ENCODE peak calls at places on chromosomes 4 and X, in six cellular contexts. S, K, B, U, V and J are unnamed samples.

GRCh38 chrX:50108264-50108663 is 92.5 kb downstream of the AKAP4 start:
- DNase-seq in K (no peak), U (no peak), V (no peak), B (peak; percentile 41), S (no peak), J (no peak)

GRCh38 chrX:11555759-11556158 is 110.0 kb downstream of the ARHGAP6 start:
- DNase-seq in U (no peak), V (no peak), S (no peak), B (no peak), K (no peak), J (no peak)

GRCh38 chr4:81165853-81166430 is 49.1 kb downstream of the PRKG2 start:
- DNase-seq in B (no peak), K (no peak), V (no peak), S (peak; percentile 47), U (no peak), J (no peak)

GRCh38 chrX:132401935-132402334 is 86.9 kb downstream of the MBNL3 start:
- DNase-seq in U (no peak), K (no peak), S (no peak), V (no peak), B (no peak), J (no peak)

GRCh38 chr4:161929966-161930365 is 233.8 kb downstream of the FSTL5 start:
- DNase-seq in B (no peak), U (no peak), K (no peak), V (no peak), S (no peak), J (no peak)

GRCh38 chrX:1391707-1392375 is at the start of gene SLC25A6:
- DNase-seq in V (peak; percentile 100), S (peak; percentile 100), U (peak; percentile 99), B (peak; percentile 99), K (peak; percentile 99), J (peak; percentile 98)

GRCh38 chrX:30653415-30654131 is at the start of gene GK:
- DNase-seq in K (no peak), V (no peak), S (peak; percentile 57), B (peak; percentile 39), U (peak; percentile 12), J (peak; percentile 17)

GRCh38 chr4:23135792-23136645 is 443.3 kb downstream of the GBA3 start:
- DNase-seq in V (no peak), S (no peak), U (no peak), K (no peak), B (peak; percentile 73), J (no peak)

GRCh38 chr4:28402751-28403150 is 1542.1 kb downstream of the STIM2 start:
- DNase-seq in K (no peak), S (no peak), V (no peak), U (no peak), B (no peak), J (no peak)

GRCh38 chrX:103151799-103152198 is 58.9 kb upstream of the NXF3 start:
- DNase-seq in K (no peak), U (no peak), B (no peak), S (no peak), V (no peak), J (no peak)

GRCh38 chr4:80767944-80768343 is 262.6 kb upstream of the BMP3 start:
- DNase-seq in K (no peak), S (no peak), V (no peak), B (no peak), U (no peak), J (no peak)

GRCh38 chr4:7761720-7762119 is 177.9 kb downstream of the AFAP1 start:
- DNase-seq in V (peak; percentile 88), S (peak; percentile 89), U (peak; percentile 58), B (peak; percentile 83), K (peak; percentile 78), J (peak; percentile 67)

GRCh38 chr4:156970501-156971167 is 965 bp downstream of the PDGFC start:
- DNase-seq in K (peak; percentile 82), S (peak; percentile 81), U (no peak), V (peak; percentile 71), B (peak; percentile 78), J (peak; percentile 60)

GRCh38 chr4:176044589-176044951 is 21.1 kb upstream of the WDR17 start:
- DNase-seq in B (no peak), S (no peak), V (no peak), U (no peak), K (no peak), J (no peak)

GRCh38 chr4:158873795-158874359 is 105.1 kb downstream of the FNIP2 start:
- DNase-seq in V (no peak), K (no peak), S (no peak), B (no peak), U (no peak), J (no peak)

GRCh38 chr4:7978489-7978888 is 38.8 kb upstream of the AFAP1 start:
- DNase-seq in K (no peak), S (no peak), B (no peak), U (no peak), V (no peak), J (no peak)

GRCh38 chrX:154719132-154719675 is 31.7 kb downstream of the GAB3 start:
- DNase-seq in B (no peak), V (no peak), K (no peak), U (peak; percentile 21), S (no peak), J (no peak)

GRCh38 chr4:89357787-89358186 is 50.2 kb upstream of the GPRIN3 start:
- DNase-seq in U (no peak), K (no peak), B (no peak), S (no peak), V (no peak), J (no peak)

GRCh38 chrX:19687395-19687794 is 172.1 kb upstream of the MAP3K15 start:
- DNase-seq in B (no peak), K (no peak), S (no peak), U (no peak), V (no peak), J (no peak)

GRCh38 chrX:73525928-73526690 is 36.9 kb upstream of the CHIC1 start:
- DNase-seq in B (peak; percentile 31), S (no peak), K (no peak), V (peak; percentile 27), U (no peak), J (no peak)

GRCh38 chr4:38869511-38869910 is 1.9 kb downstream of the FAM114A1 start:
- DNase-seq in U (no peak), S (no peak), K (no peak), V (no peak), B (no peak), J (no peak)
- H3K27ac ChIP-seq in U (no peak overlapping the region), S (peak overlapping the region; percentile 92), K (no peak overlapping the region), V (peak overlapping the region; percentile 97), B (no peak overlapping the region), J (peak overlapping the region; percentile 96)

GRCh38 chr4:168212656-168213055 is 105.9 kb downstream of the DDX60 start:
- DNase-seq in K (no peak), S (no peak), U (no peak), B (no peak), V (no peak), J (no peak)
- H3K27ac ChIP-seq in K (no peak overlapping the region), S (no peak overlapping the region), U (no peak overlapping the region), B (no peak overlapping the region), V (no peak overlapping the region), J (no peak overlapping the region)

GRCh38 chrX:147916375-147916968 is 4.8 kb downstream of the FMR1 start:
- DNase-seq in V (no peak), K (no peak), B (no peak), U (no peak), S (no peak), J (no peak)
- H3K27ac ChIP-seq in V (no peak overlapping the region), K (no peak overlapping the region), B (peak overlapping the region; percentile 40), U (no peak overlapping the region), S (no peak overlapping the region), J (no peak overlapping the region)

DNA sequence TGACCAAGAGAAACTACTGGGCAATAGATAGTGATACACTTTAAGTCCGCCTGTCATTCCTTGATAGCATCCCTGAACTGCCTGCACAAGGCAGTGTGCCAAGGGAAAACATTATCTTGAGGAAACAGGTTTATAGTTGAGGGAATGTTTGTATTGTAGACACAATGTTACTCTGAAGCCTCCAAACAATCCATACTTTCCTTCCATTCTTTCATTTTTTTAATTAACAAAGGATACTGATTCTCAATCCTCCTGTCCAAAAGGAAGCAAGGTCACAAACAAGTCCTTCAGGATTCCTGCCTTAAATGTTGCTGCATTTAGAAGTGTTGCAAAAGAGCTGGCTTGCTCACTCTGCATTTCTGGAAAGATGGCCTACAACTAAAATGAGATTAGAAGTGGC is 61.7 kb upstream of the PRSS48 start:
- DNase-seq in B (no peak), V (no peak), U (no peak), S (no peak), K (no peak), J (no peak)
- H3K27ac ChIP-seq in B (no peak overlapping the region), V (peak overlapping the region; percentile 61), U (no peak overlapping the region), S (no peak overlapping the region), K (peak overlapping the region; percentile 27), J (no peak overlapping the region)

GRCh38 chrX:63330681-63331080 is 20.5 kb downstream of the SPIN4 start:
- DNase-seq in B (no peak), V (peak; percentile 24), K (no peak), U (no peak), S (no peak), J (no peak)
- H3K27ac ChIP-seq in B (no peak overlapping the region), V (no peak overlapping the region), K (no peak overlapping the region), U (no peak overlapping the region), S (no peak overlapping the region), J (no peak overlapping the region)

GRCh38 chr4:72971572-72971971 is 97.9 kb downstream of the COX18 start:
- DNase-seq in K (no peak), U (no peak), S (no peak), V (no peak), B (no peak), J (no peak)

GRCh38 chr4:72970756-72971155 is 98.8 kb downstream of the COX18 start:
- DNase-seq in K (no peak), V (no peak), U (no peak), B (no peak), S (no peak), J (no peak)

GRCh38 chr4:72969957-72970356 is 99.6 kb downstream of the COX18 start:
- DNase-seq in S (no peak), U (no peak), B (peak; percentile 66), V (no peak), K (peak; percentile 37), J (no peak)

DNA sequence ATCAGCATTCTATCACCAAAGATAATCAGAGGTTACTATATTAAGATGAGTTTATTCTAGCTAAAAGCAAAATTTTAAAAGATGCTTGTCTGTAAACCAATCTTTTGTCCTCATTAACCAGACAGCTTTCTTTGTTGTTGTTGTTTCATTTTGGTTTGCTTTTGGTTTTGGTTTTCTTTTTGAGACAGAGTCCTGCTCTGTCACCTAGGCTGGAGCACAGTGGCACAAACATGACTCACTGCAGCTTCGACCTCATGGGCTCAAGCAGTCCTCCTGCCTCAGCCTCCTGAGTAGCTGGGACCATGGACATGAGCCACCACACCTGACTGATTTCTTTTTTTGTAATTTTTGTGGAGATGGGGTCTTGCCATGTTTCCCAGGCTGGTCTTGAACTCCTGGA is 102.9 kb downstream of the COX18 start:
- DNase-seq in K (no peak), S (no peak), V (no peak), B (no peak), U (no peak), J (no peak)
- H3K27ac ChIP-seq in K (no peak overlapping the region), S (no peak overlapping the region), V (no peak overlapping the region), B (no peak overlapping the region), U (no peak overlapping the region), J (no peak overlapping the region)

DNA sequence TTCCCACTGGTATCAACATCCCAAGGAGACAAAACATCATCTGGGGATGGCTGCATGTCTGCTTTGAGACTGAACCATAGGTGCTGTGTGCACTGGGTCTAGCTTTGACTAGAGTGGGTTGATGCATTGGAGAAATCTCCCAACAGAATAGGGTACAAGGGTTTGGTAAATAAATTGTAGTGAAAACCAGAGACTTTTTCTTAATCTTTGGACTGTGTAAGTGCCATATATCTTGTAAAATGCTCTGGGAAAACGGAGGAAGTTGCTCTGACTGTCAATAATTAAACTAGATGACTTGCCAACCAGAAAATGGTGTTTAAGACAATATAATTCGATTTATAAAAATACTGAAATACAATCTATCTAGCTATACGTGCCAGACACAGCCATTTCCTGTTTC is 1064.0 kb upstream of the SLIT2 start:
- DNase-seq in B (no peak), K (no peak), S (no peak), U (no peak), V (no peak), J (no peak)
- H3K27ac ChIP-seq in B (no peak overlapping the region), K (no peak overlapping the region), S (no peak overlapping the region), U (no peak overlapping the region), V (no peak overlapping the region), J (no peak overlapping the region)